ENCODE peak calls at places on chromosomes 1 and 21, in nine cellular contexts. N, W, M, D, E, U, C, K and R are unnamed samples.

GRCh38 chr1:26734501-26735058 is 38.8 kb downstream of the ARID1A start:
- DNase-seq in W (no peak), D (no peak), K (peak; percentile 48), M (no peak), U (no peak), E (no peak), N (no peak), C (peak; percentile 79), R (no peak)

GRCh38 chr1:208242829-208243521 is 1.2 kb downstream of the PLXNA2 start:
- DNase-seq in K (peak; percentile 66), D (peak; percentile 53), C (no peak), N (no peak), W (no peak), E (no peak), U (no peak), M (no peak), R (peak; percentile 67)

GRCh38 chr1:27113861-27114260 is 41.1 kb downstream of the SLC9A1 start:
- DNase-seq in W (no peak), C (no peak), U (no peak), K (no peak), M (no peak), D (no peak), N (no peak), E (no peak), R (no peak)

GRCh38 chr1:244836135-244836521 is 670 bp downstream of the COX20 start:
- DNase-seq in C (peak; percentile 42), U (no peak), W (peak; percentile 48), N (peak; percentile 36), K (peak; percentile 60), E (no peak), D (no peak), M (no peak), R (peak; percentile 52)

GRCh38 chr1:41286486-41286885 is 44.4 kb upstream of the SCMH1 start:
- DNase-seq in W (no peak), U (no peak), N (no peak), C (no peak), M (no peak), E (no peak), K (no peak), D (no peak), R (no peak)

GRCh38 chr1:940121-941026 is 16.7 kb downstream of the SAMD11 start:
- DNase-seq in C (peak; percentile 84), N (no peak), K (peak; percentile 80), W (peak; percentile 36), U (no peak), M (no peak), E (peak; percentile 80), D (peak; percentile 56), R (peak; percentile 89)

GRCh38 chr1:55500601-55501000 is 285.4 kb upstream of the USP24 start:
- DNase-seq in N (no peak), E (no peak), D (no peak), U (no peak), W (no peak), K (peak; percentile 63), C (no peak), M (no peak), R (no peak)

GRCh38 chr1:6645022-6645421 is 20.4 kb downstream of the THAP3 start:
- DNase-seq in E (peak; percentile 3), U (no peak), W (no peak), M (no peak), D (no peak), K (no peak), C (no peak), N (no peak), R (no peak)

GRCh38 chr1:70483342-70483741 is 72.3 kb downstream of the CTH start:
- DNase-seq in D (no peak), C (no peak), K (no peak), M (no peak), E (no peak), W (no peak), N (no peak), U (no peak), R (no peak)

GRCh38 chr1:111597433-111597832 is 22.2 kb upstream of the RAP1A start:
- DNase-seq in U (no peak), K (peak; percentile 54), M (no peak), C (peak; percentile 45), N (no peak), E (no peak), W (no peak), D (no peak), R (peak; percentile 57)

GRCh38 chr1:101290119-101290921 is 53.5 kb downstream of the S1PR1 start:
- DNase-seq in K (no peak), U (no peak), W (peak; percentile 64), D (no peak), E (no peak), N (no peak), M (no peak), C (no peak), R (no peak)

GRCh38 chr1:38746966-38747600 is 112.5 kb downstream of the RRAGC start:
- DNase-seq in D (no peak), U (no peak), N (no peak), K (no peak), W (peak; percentile 36), C (no peak), E (no peak), M (no peak), R (no peak)

GRCh38 chr1:206794294-206794908 is 22.1 kb upstream of the IL10 start:
- DNase-seq in D (no peak), C (no peak), E (no peak), K (no peak), M (no peak), U (no peak), W (no peak), N (no peak), R (no peak)

GRCh38 chr1:183602510-183602909 is 12.3 kb upstream of the NCF2 start:
- DNase-seq in E (no peak), W (no peak), M (no peak), C (no peak), D (no peak), N (no peak), K (no peak), U (no peak), R (no peak)

GRCh38 chr1:183604048-183604808 is 14.0 kb upstream of the NCF2 start:
- DNase-seq in N (no peak), E (peak; percentile 65), M (no peak), W (no peak), K (peak; percentile 83), C (peak; percentile 71), D (peak; percentile 35), U (no peak), R (peak; percentile 44)

GRCh38 chr1:183607322-183607980 is 17.2 kb upstream of the NCF2 start:
- DNase-seq in K (no peak), M (no peak), E (no peak), W (no peak), C (no peak), N (no peak), D (no peak), U (no peak), R (no peak)

GRCh38 chr1:183604811-183605210 is 14.6 kb upstream of the NCF2 start:
- DNase-seq in U (no peak), E (no peak), D (no peak), N (no peak), M (no peak), K (no peak), C (no peak), W (no peak), R (no peak)

GRCh38 chr1:183605904-183606303 is 15.6 kb upstream of the NCF2 start:
- DNase-seq in D (no peak), U (no peak), E (no peak), M (no peak), W (no peak), N (no peak), C (no peak), K (no peak), R (no peak)
- H3K4me1 ChIP-seq in D (peaks cover 24% of the 10 kb centered on the region), U (no peaks in the 10 kb centered on the region), E (peaks cover 3% of the 10 kb centered on the region), M (no peaks in the 10 kb centered on the region), W (no peaks in the 10 kb centered on the region), N (no peaks in the 10 kb centered on the region), C (no peaks in the 10 kb centered on the region), K (peaks cover 50% of the 10 kb centered on the region), R (peaks cover 24% of the 10 kb centered on the region)

DNA sequence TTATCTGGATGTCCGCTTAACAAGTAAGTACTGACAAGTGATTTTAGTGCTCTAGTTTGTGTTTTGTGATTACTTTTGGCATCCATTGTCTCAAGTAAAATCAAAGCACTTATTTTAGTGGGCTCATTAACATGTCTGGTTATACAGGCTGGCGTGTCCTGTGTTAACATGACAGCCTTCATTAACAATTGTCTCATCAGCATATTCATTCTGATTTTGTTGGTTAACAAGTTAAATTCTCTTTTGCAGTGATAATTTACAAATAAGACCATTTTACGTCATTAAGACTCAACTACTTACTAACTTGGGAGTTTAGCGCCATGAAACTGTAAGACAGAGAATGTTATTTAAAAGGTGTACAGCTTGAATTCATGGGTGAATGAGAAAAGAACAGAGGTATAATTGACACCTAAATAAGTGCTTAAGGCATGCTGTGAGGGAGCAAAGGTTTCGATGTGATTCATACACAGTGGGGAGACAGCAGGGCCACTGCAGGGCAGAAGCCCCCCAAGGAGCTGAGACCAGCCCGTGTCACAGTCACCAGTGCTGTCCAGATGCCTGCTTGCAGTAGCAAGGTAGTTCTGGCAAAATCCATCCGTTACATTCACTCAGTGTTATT is 22.4 kb downstream of the TAF5L start:
- DNase-seq in K (no peak), W (no peak), D (no peak), C (no peak), N (no peak), U (no peak), E (no peak), M (no peak), R (no peak)
- H3K4me3 ChIP-seq in K (no peak overlapping the region), W (no peak overlapping the region), D (no peak overlapping the region), C (no peak overlapping the region), N (no peak overlapping the region), U (no peak overlapping the region), E (no peak overlapping the region), M (no peak overlapping the region), R (no peak overlapping the region)

GRCh38 chr1:75970631-75971030 is 38.4 kb upstream of the ASB17 start:
- DNase-seq in W (no peak), K (no peak), C (no peak), E (no peak), U (no peak), M (no peak), D (no peak), N (no peak), R (no peak)
- H3K9me3 ChIP-seq in W (no peaks in the 10 kb centered on the region), K (no peaks in the 10 kb centered on the region), C (no peaks in the 10 kb centered on the region), E (no peaks in the 10 kb centered on the region), U (no peaks in the 10 kb centered on the region), M (no peaks in the 10 kb centered on the region), D (no peaks in the 10 kb centered on the region), N (no peaks in the 10 kb centered on the region), R (no peaks in the 10 kb centered on the region)

GRCh38 chr21:46635324-46636180 is at the start of gene PRMT2:
- DNase-seq in C (peak; percentile 98), E (peak; percentile 99), W (peak; percentile 98), U (peak; percentile 99), N (peak; percentile 73), K (peak; percentile 98), D (peak; percentile 98), M (peak; percentile 98), R (peak; percentile 99)

GRCh38 chr21:46634966-46635323 is 529 bp upstream of the PRMT2 start:
- DNase-seq in M (no peak), W (peak; percentile 7), C (peak; percentile 92), N (no peak), D (peak; percentile 40), E (peak; percentile 85), K (peak; percentile 92), U (no peak), R (peak; percentile 89)

GRCh38 chr21:46636550-46637289 is 1.2 kb downstream of the PRMT2 start:
- DNase-seq in M (no peak), E (no peak), K (no peak), N (no peak), C (no peak), W (no peak), D (no peak), U (no peak), R (no peak)

GRCh38 chr21:46634427-46634826 is 1.0 kb upstream of the PRMT2 start:
- DNase-seq in W (no peak), C (no peak), K (no peak), N (no peak), U (no peak), M (no peak), E (no peak), D (no peak), R (no peak)

GRCh38 chr21:46636181-46636512 is 673 bp downstream of the PRMT2 start:
- DNase-seq in C (no peak), K (no peak), E (no peak), M (no peak), U (no peak), D (no peak), N (no peak), W (no peak), R (no peak)
- H3K4me1 ChIP-seq in C (peaks cover 11% of the 10 kb centered on the region), K (peaks cover 42% of the 10 kb centered on the region), E (no peaks in the 10 kb centered on the region), M (peaks cover 32% of the 10 kb centered on the region), U (peaks cover 75% of the 10 kb centered on the region), D (peaks cover 49% of the 10 kb centered on the region), N (peaks cover 12% of the 10 kb centered on the region), W (peaks cover 2% of the 10 kb centered on the region), R (peaks cover 44% of the 10 kb centered on the region)